ENCODE peak calls at places on chromosomes 1 and 21, in four cellular contexts. One of them, this sample, is unnamed.

GRCh38 chr1:6267686-6268281 is 6.9 kb upstream of the GPR153 start:
- DNase-seq in spleen: no peak
- DNase-seq in GM12891: no peak
- DNase-seq in IMR-90: peak
- DNase-seq in this sample: no peak

GRCh38 chr1:199336745-199337640 is 690.5 kb upstream of the NR5A2 start:
- DNase-seq in spleen: peak
- DNase-seq in GM12891: no peak
- DNase-seq in IMR-90: no peak
- DNase-seq in this sample: no peak

GRCh38 chr1:89721351-89721750 is 88.4 kb downstream of the LRRC8C start:
- DNase-seq in spleen: no peak
- DNase-seq in GM12891: no peak
- DNase-seq in IMR-90: peak
- DNase-seq in this sample: no peak

GRCh38 chr1:11676386-11677103 is 4.4 kb downstream of the MAD2L2 start:
- DNase-seq in spleen: no peak
- DNase-seq in GM12891: no peak
- DNase-seq in IMR-90: no peak
- DNase-seq in this sample: no peak

GRCh38 chr1:203316626-203317093 is 11.3 kb downstream of the BTG2 start:
- DNase-seq in spleen: no peak
- DNase-seq in GM12891: no peak
- DNase-seq in IMR-90: peak
- DNase-seq in this sample: no peak

GRCh38 chr1:192140382-192140781 is 17.9 kb upstream of the RGS18 start:
- DNase-seq in spleen: no peak
- DNase-seq in GM12891: no peak
- DNase-seq in IMR-90: peak
- DNase-seq in this sample: no peak

GRCh38 chr1:83860506-83861221 is 138.3 kb downstream of the TTLL7 start:
- DNase-seq in spleen: peak
- DNase-seq in GM12891: peak
- DNase-seq in IMR-90: no peak
- DNase-seq in this sample: no peak

GRCh38 chr1:21270086-21270689 is 20.1 kb downstream of the ECE1 start:
- DNase-seq in spleen: peak
- DNase-seq in GM12891: peak
- DNase-seq in IMR-90: peak
- DNase-seq in this sample: no peak

GRCh38 chr1:113242481-113242880 is 147.8 kb upstream of the MAGI3 start:
- DNase-seq in spleen: no peak
- DNase-seq in GM12891: no peak
- DNase-seq in IMR-90: no peak
- DNase-seq in this sample: no peak

GRCh38 chr1:196372896-196373536 is 235.2 kb downstream of the KCNT2 start:
- DNase-seq in spleen: no peak
- DNase-seq in GM12891: no peak
- DNase-seq in IMR-90: peak
- DNase-seq in this sample: no peak

GRCh38 chr1:225780134-225780533 is 2.5 kb downstream of the SRP9 start:
- DNase-seq in spleen: no peak
- DNase-seq in GM12891: no peak
- DNase-seq in IMR-90: no peak
- DNase-seq in this sample: no peak
- TF ChIP-seq POLR2A in spleen: no peak
- TF ChIP-seq POLR2A in GM12891: no peak
- TF ChIP-seq POLR2A in IMR-90: no peak
- TF ChIP-seq POLR2A in this sample: no peak

GRCh38 chr1:117675907-117676430 is 70.1 kb downstream of the TENT5C start:
- DNase-seq in spleen: no peak
- DNase-seq in GM12891: no peak
- DNase-seq in IMR-90: no peak
- DNase-seq in this sample: no peak
- TF ChIP-seq POLR2A in spleen: no peak
- TF ChIP-seq POLR2A in GM12891: no peak
- TF ChIP-seq POLR2A in IMR-90: no peak
- TF ChIP-seq POLR2A in this sample: no peak

GRCh38 chr1:183471748-183472487 is 381 bp upstream of the SMG7 start:
- DNase-seq in spleen: peak
- DNase-seq in GM12891: peak
- DNase-seq in IMR-90: peak
- DNase-seq in this sample: peak
- TF ChIP-seq POLR2A in spleen: no peak
- TF ChIP-seq POLR2A in GM12891: peak
- TF ChIP-seq POLR2A in IMR-90: no peak
- TF ChIP-seq POLR2A in this sample: peak

GRCh38 chr21:44299458-44300261 is at the start of gene PFKL:
- DNase-seq in spleen: peak
- DNase-seq in GM12891: peak
- DNase-seq in IMR-90: peak
- DNase-seq in this sample: peak
- TF ChIP-seq POLR2A in spleen: no peak
- TF ChIP-seq POLR2A in GM12891: peak
- TF ChIP-seq POLR2A in IMR-90: peak
- TF ChIP-seq POLR2A in this sample: peak

DNA sequence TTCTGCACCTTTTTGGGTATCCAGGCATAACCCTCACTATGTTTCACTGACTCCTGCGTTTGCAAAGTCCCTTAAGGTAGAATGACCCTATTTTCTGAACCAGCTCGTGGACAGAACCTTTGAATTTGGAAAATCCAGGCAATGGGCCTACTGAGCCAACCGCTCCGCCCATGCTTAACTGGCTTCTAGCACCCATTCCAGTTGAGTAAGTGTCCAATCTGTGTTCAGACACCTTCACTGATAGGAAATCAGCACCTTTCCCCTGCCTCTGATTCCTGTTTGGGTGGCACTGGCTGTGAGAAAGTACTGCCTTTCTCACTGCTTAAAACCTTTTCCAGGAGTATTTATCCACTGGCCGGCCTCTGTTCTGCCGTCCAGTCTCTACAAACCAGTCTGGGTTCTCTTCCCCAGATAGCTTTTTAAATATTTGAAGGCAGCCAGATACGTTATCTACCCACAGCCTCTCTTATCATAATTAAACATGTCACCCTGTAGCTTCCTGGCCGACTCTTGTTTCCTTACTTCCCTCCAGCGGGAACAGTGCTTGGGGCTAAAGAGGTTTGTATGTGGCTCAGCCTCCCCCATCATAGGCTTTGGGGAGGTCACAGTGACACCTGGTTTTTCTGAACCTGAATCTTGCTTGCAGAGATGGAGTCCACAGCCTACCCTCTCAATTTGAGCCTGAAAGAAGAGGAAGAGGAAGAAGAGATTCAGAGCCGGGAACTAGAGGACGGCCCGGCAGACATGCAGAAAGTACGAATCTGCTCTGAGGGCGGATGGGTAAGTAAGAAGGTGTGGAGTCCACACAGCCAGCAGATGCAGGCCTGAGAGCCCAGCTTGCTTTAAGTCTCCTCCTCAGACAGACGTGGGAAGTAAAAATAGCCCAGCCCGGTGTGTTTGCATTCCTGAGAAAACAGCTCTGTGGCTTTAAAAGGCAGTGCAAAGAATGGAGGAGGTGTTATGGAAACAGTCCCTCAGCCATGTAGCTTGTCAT is 1.3 kb downstream of the POGK start:
- DNase-seq in spleen: no peak
- DNase-seq in GM12891: no peak
- DNase-seq in IMR-90: peak
- DNase-seq in this sample: no peak
- TF ChIP-seq POLR2A in spleen: no peak
- TF ChIP-seq POLR2A in GM12891: no peak
- TF ChIP-seq POLR2A in IMR-90: no peak
- TF ChIP-seq POLR2A in this sample: no peak

DNA sequence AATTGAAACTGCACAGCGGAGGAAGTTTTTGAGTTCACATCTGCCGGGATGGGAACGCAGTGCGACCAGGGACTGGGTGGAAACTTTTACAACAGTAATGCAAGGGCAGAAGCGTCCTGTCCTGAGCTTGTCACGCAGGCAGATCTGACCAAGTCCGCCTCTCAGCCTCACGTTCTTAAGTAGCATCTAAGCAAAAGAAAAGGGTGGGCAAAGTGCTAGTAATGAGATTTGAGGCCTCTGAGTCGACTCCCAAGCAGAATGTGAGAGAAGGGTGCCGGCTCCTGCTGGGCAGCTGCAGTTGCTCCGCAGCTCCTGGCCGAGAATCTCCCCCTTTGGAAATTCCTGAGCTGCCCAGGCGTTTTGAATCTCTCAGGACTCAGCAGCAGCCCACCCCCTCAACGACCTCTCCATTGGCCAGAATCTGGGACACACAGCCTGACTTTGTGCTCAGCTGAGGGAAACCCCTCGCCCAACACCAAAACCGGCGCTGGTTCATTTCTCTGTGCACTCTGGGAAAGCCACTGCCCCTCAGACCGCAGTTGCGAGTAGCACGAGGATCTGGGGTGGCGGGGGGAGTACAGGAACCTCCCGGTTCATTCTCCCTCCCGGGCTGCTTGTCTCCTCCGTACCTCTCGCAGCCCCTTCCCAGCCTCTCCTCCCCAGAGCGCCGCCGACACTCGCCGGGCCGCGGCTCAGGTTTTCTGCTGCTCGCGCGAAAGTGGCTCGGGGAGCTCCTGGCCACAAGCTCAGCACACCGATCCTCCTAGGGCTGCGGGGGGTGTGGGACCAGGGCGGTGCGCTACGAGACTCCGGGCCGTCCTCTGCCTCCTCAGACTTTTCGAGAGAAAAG is 898 bp upstream of the S1PR1 start:
- DNase-seq in spleen: peak
- DNase-seq in GM12891: peak
- DNase-seq in IMR-90: peak
- DNase-seq in this sample: no peak
- TF ChIP-seq POLR2A in spleen: no peak
- TF ChIP-seq POLR2A in GM12891: peak
- TF ChIP-seq POLR2A in IMR-90: no peak
- TF ChIP-seq POLR2A in this sample: no peak

This sample was measured in H54.